ENCODE peak calls at places on chromosomes 12 and 14, in five cellular contexts. One of them, this sample, is unnamed.

GRCh38 chr14:38964630-38965029 is 138.4 kb downstream of the SEC23A start:
- DNase-seq in IMR-90: peak
- DNase-seq in body of pancreas: no peak
- DNase-seq in esophagus squamous epithelium: no peak
- DNase-seq in heart left ventricle: no peak
- DNase-seq in this sample: no peak

GRCh38 chr12:30909721-30910350 is 16.7 kb upstream of the TSPAN11 start:
- DNase-seq in body of pancreas: no peak
- DNase-seq in esophagus squamous epithelium: no peak
- DNase-seq in IMR-90: no peak
- DNase-seq in heart left ventricle: no peak
- DNase-seq in this sample: no peak

GRCh38 chr12:26287666-26288408 is 92.5 kb downstream of the SSPN start:
- DNase-seq in esophagus squamous epithelium: no peak
- DNase-seq in heart left ventricle: peak
- DNase-seq in body of pancreas: peak
- DNase-seq in IMR-90: no peak
- DNase-seq in this sample: peak

GRCh38 chr14:88029500-88029899 is 24.6 kb downstream of the GPR65 start:
- DNase-seq in esophagus squamous epithelium: no peak
- DNase-seq in heart left ventricle: no peak
- DNase-seq in body of pancreas: no peak
- DNase-seq in IMR-90: no peak
- DNase-seq in this sample: no peak

GRCh38 chr14:96470331-96470730 is 31.9 kb upstream of the PAPOLA start:
- DNase-seq in esophagus squamous epithelium: no peak
- DNase-seq in IMR-90: no peak
- DNase-seq in heart left ventricle: no peak
- DNase-seq in body of pancreas: no peak
- DNase-seq in this sample: no peak

GRCh38 chr12:25806271-25806670 is 152.2 kb upstream of the RASSF8 start:
- DNase-seq in esophagus squamous epithelium: no peak
- DNase-seq in IMR-90: peak
- DNase-seq in heart left ventricle: no peak
- DNase-seq in body of pancreas: no peak
- DNase-seq in this sample: no peak

GRCh38 chr14:63308723-63309317 is 9.9 kb downstream of the GPHB5 start:
- DNase-seq in heart left ventricle: no peak
- DNase-seq in IMR-90: peak
- DNase-seq in body of pancreas: no peak
- DNase-seq in esophagus squamous epithelium: no peak
- DNase-seq in this sample: no peak

GRCh38 chr12:18810537-18811253 is 72.8 kb downstream of the CAPZA3 start:
- DNase-seq in IMR-90: no peak
- DNase-seq in heart left ventricle: no peak
- DNase-seq in body of pancreas: no peak
- DNase-seq in esophagus squamous epithelium: no peak
- DNase-seq in this sample: no peak

GRCh38 chr14:89618309-89618708 is 201.3 kb upstream of the FOXN3 start:
- DNase-seq in heart left ventricle: no peak
- DNase-seq in body of pancreas: no peak
- DNase-seq in IMR-90: no peak
- DNase-seq in esophagus squamous epithelium: no peak
- DNase-seq in this sample: no peak

GRCh38 chr14:76810525-76810924 is 2.2 kb downstream of the ANGEL1 start:
- DNase-seq in body of pancreas: no peak
- DNase-seq in heart left ventricle: no peak
- DNase-seq in esophagus squamous epithelium: no peak
- DNase-seq in IMR-90: no peak
- DNase-seq in this sample: no peak

GRCh38 chr14:32366995-32367394 is 37.9 kb downstream of the AKAP6 start:
- DNase-seq in body of pancreas: no peak
- DNase-seq in heart left ventricle: no peak
- DNase-seq in esophagus squamous epithelium: no peak
- DNase-seq in IMR-90: no peak
- DNase-seq in this sample: no peak

GRCh38 chr12:78898416-78898815 is 33.8 kb downstream of the SYT1 start:
- DNase-seq in body of pancreas: peak
- DNase-seq in heart left ventricle: peak
- DNase-seq in esophagus squamous epithelium: no peak
- DNase-seq in IMR-90: no peak
- DNase-seq in this sample: peak

GRCh38 chr14:61003571-61003970 is 22.5 kb downstream of the SLC38A6 start:
- DNase-seq in IMR-90: peak
- DNase-seq in body of pancreas: no peak
- DNase-seq in esophagus squamous epithelium: no peak
- DNase-seq in heart left ventricle: no peak
- DNase-seq in this sample: no peak

GRCh38 chr12:52523825-52524224 is 3.6 kb upstream of the KRT5 start:
- DNase-seq in esophagus squamous epithelium: no peak
- DNase-seq in IMR-90: no peak
- DNase-seq in heart left ventricle: no peak
- DNase-seq in body of pancreas: no peak
- DNase-seq in this sample: no peak

GRCh38 chr12:21476949-21477348 is 24.5 kb downstream of the RECQL start:
- DNase-seq in IMR-90: peak
- DNase-seq in body of pancreas: no peak
- DNase-seq in heart left ventricle: no peak
- DNase-seq in esophagus squamous epithelium: no peak
- DNase-seq in this sample: no peak

GRCh38 chr14:76919811-76920571 is 93.8 kb downstream of the LRRC74A start:
- DNase-seq in esophagus squamous epithelium: no peak
- DNase-seq in IMR-90: peak
- DNase-seq in heart left ventricle: peak
- DNase-seq in body of pancreas: peak
- DNase-seq in this sample: peak

GRCh38 chr14:21748869-21749303 is 75.3 kb upstream of the OR4E1 start:
- DNase-seq in esophagus squamous epithelium: no peak
- DNase-seq in heart left ventricle: no peak
- DNase-seq in IMR-90: peak
- DNase-seq in body of pancreas: peak
- DNase-seq in this sample: peak

GRCh38 chr12:131114331-131114730 is 160.6 kb downstream of the ADGRD1 start:
- DNase-seq in heart left ventricle: no peak
- DNase-seq in body of pancreas: no peak
- DNase-seq in IMR-90: no peak
- DNase-seq in esophagus squamous epithelium: no peak
- DNase-seq in this sample: no peak

GRCh38 chr12:34350092-34351041 is 328.1 kb downstream of the ALG10 start:
- DNase-seq in IMR-90: no peak
- DNase-seq in heart left ventricle: no peak
- DNase-seq in esophagus squamous epithelium: no peak
- DNase-seq in body of pancreas: no peak
- DNase-seq in this sample: no peak

GRCh38 chr12:50249464-50250229 is 33.7 kb downstream of the LIMA1 start:
- DNase-seq in IMR-90: no peak
- DNase-seq in heart left ventricle: no peak
- DNase-seq in esophagus squamous epithelium: no peak
- DNase-seq in body of pancreas: peak
- DNase-seq in this sample: no peak

GRCh38 chr12:131189781-131190180 is 236.1 kb downstream of the ADGRD1 start:
- DNase-seq in body of pancreas: no peak
- DNase-seq in IMR-90: no peak
- DNase-seq in esophagus squamous epithelium: no peak
- DNase-seq in heart left ventricle: no peak
- DNase-seq in this sample: no peak

GRCh38 chr14:96256420-96256819 is 410 bp downstream of the BDKRB1 start:
- DNase-seq in body of pancreas: no peak
- DNase-seq in esophagus squamous epithelium: no peak
- DNase-seq in IMR-90: peak
- DNase-seq in heart left ventricle: no peak
- DNase-seq in this sample: no peak

GRCh38 chr14:102833341-102833740 is 56.1 kb downstream of the TRAF3 start:
- DNase-seq in body of pancreas: no peak
- DNase-seq in heart left ventricle: no peak
- DNase-seq in esophagus squamous epithelium: no peak
- DNase-seq in IMR-90: no peak
- DNase-seq in this sample: no peak

GRCh38 chr12:72028966-72029365 is 90.3 kb downstream of the TPH2 start:
- DNase-seq in IMR-90: no peak
- DNase-seq in heart left ventricle: no peak
- DNase-seq in body of pancreas: no peak
- DNase-seq in esophagus squamous epithelium: no peak
- DNase-seq in this sample: no peak

GRCh38 chr14:36271939-36272907 is 48.2 kb downstream of the MBIP start:
- DNase-seq in heart left ventricle: no peak
- DNase-seq in body of pancreas: no peak
- DNase-seq in IMR-90: peak
- DNase-seq in esophagus squamous epithelium: no peak
- DNase-seq in this sample: no peak

GRCh38 chr14:90483551-90483950 is 86.7 kb downstream of the CALM1 start:
- DNase-seq in IMR-90: no peak
- DNase-seq in body of pancreas: peak
- DNase-seq in heart left ventricle: peak
- DNase-seq in esophagus squamous epithelium: no peak
- DNase-seq in this sample: no peak

GRCh38 chr14:60220084-60220483 is 28.9 kb upstream of the PPM1A start:
- DNase-seq in heart left ventricle: no peak
- DNase-seq in body of pancreas: no peak
- DNase-seq in IMR-90: no peak
- DNase-seq in esophagus squamous epithelium: no peak
- DNase-seq in this sample: no peak

GRCh38 chr14:28012629-28013415 is 753.8 kb upstream of the FOXG1 start:
- DNase-seq in heart left ventricle: no peak
- DNase-seq in body of pancreas: no peak
- DNase-seq in IMR-90: no peak
- DNase-seq in esophagus squamous epithelium: no peak
- DNase-seq in this sample: no peak
- TF ChIP-seq CTCF in heart left ventricle: no peak
- TF ChIP-seq CTCF in body of pancreas: no peak
- TF ChIP-seq CTCF in IMR-90: no peak
- TF ChIP-seq CTCF in esophagus squamous epithelium: no peak
- TF ChIP-seq CTCF in this sample: no peak

GRCh38 chr12:122894173-122895121 is 1.5 kb downstream of the VPS37B start:
- DNase-seq in heart left ventricle: no peak
- DNase-seq in IMR-90: no peak
- DNase-seq in body of pancreas: peak
- DNase-seq in esophagus squamous epithelium: no peak
- DNase-seq in this sample: no peak
- TF ChIP-seq POLR2A in heart left ventricle: no peak
- TF ChIP-seq POLR2A in IMR-90: no peak
- TF ChIP-seq POLR2A in body of pancreas: no peak
- TF ChIP-seq POLR2A in esophagus squamous epithelium: no peak
- TF ChIP-seq POLR2A in this sample: no peak

GRCh38 chr14:54572316-54572715 is 5.4 kb downstream of the SAMD4A start:
- DNase-seq in IMR-90: no peak
- DNase-seq in heart left ventricle: no peak
- DNase-seq in body of pancreas: no peak
- DNase-seq in esophagus squamous epithelium: no peak
- DNase-seq in this sample: no peak
- TF ChIP-seq CTCF in IMR-90: peak
- TF ChIP-seq CTCF in heart left ventricle: peak
- TF ChIP-seq CTCF in body of pancreas: no peak
- TF ChIP-seq CTCF in esophagus squamous epithelium: no peak
- TF ChIP-seq CTCF in this sample: peak

GRCh38 chr14:24438198-24439095 is 4.1 kb downstream of the SDR39U1 start:
- DNase-seq in esophagus squamous epithelium: no peak
- DNase-seq in body of pancreas: no peak
- DNase-seq in heart left ventricle: no peak
- DNase-seq in IMR-90: no peak
- DNase-seq in this sample: no peak
- TF ChIP-seq POLR2A in esophagus squamous epithelium: no peak
- TF ChIP-seq POLR2A in body of pancreas: no peak
- TF ChIP-seq POLR2A in heart left ventricle: no peak
- TF ChIP-seq POLR2A in IMR-90: no peak
- TF ChIP-seq POLR2A in this sample: no peak

DNA sequence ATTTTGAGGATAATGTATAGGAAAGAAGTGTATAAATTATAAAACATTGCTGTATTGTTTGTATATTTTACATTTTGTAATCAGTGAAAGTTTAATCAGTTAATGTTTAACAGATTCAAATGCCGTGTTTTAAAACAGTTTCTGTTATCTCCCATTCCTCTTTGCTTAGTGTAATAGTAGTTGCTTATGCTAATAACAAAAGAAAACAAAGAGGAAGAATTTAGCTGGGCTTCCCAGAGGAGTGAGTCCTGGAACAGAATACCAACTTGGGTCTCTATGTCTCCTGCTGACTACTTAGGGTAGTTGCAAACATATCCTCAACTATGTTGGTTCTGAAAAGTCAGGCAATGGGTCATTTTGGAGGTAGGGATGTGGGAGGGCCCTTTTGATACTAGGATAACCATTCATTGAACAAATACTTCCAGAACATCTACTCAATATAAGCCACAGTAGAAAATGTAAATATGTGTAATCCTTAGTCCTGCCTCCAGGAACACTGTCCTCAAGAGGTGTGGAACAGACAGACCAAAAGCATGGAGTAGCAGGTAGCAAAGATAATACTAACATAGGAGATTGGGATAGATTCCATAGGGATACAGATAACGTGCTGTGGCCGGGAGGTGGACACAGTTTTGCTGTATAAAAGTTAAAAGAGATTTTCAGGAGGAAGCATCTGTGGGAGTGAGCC is 36.1 kb upstream of the EVL start:
- DNase-seq in heart left ventricle: no peak
- DNase-seq in IMR-90: peak
- DNase-seq in esophagus squamous epithelium: no peak
- DNase-seq in body of pancreas: no peak
- DNase-seq in this sample: no peak
- TF ChIP-seq CTCF in heart left ventricle: no peak
- TF ChIP-seq CTCF in IMR-90: peak
- TF ChIP-seq CTCF in esophagus squamous epithelium: no peak
- TF ChIP-seq CTCF in body of pancreas: no peak
- TF ChIP-seq CTCF in this sample: no peak

This sample was measured in uterus.